ENCODE peak calls at places on chromosomes 6 and 20, in five cellular contexts. One of them, this sample, is unnamed.

GRCh38 chr6:96394727-96395126 is 126.9 kb upstream of the UFL1 start:
- DNase-seq in GM12891: no peak
- DNase-seq in H1: no peak
- DNase-seq in GM12878: no peak
- DNase-seq in HepG2: peak
- DNase-seq in this sample: no peak

GRCh38 chr20:64277571-64278318 is 22.2 kb downstream of the PCMTD2 start:
- DNase-seq in HepG2: no peak
- DNase-seq in GM12878: no peak
- DNase-seq in H1: no peak
- DNase-seq in GM12891: no peak
- DNase-seq in this sample: no peak

GRCh38 chr6:35663447-35664235 is 25.1 kb downstream of the FKBP5 start:
- DNase-seq in GM12891: peak
- DNase-seq in H1: no peak
- DNase-seq in HepG2: no peak
- DNase-seq in GM12878: no peak
- DNase-seq in this sample: no peak

GRCh38 chr6:29722773-29723665 is at the start of gene HLA-F:
- DNase-seq in HepG2: peak
- DNase-seq in GM12891: peak
- DNase-seq in H1: peak
- DNase-seq in GM12878: peak
- DNase-seq in this sample: peak

GRCh38 chr6:31423550-31423949 is 20.2 kb downstream of the MICA start:
- DNase-seq in H1: no peak
- DNase-seq in GM12878: no peak
- DNase-seq in HepG2: no peak
- DNase-seq in GM12891: no peak
- DNase-seq in this sample: no peak

GRCh38 chr6:31727717-31728671 is 1.1 kb downstream of the DDAH2 start:
- DNase-seq in H1: no peak
- DNase-seq in HepG2: no peak
- DNase-seq in GM12878: peak
- DNase-seq in GM12891: no peak
- DNase-seq in this sample: no peak

GRCh38 chr20:40493071-40493470 is 196.0 kb downstream of the MAFB start:
- DNase-seq in HepG2: no peak
- DNase-seq in GM12878: no peak
- DNase-seq in H1: no peak
- DNase-seq in GM12891: no peak
- DNase-seq in this sample: no peak

GRCh38 chr6:53014034-53014433 is 18.9 kb upstream of the GSTA4 start:
- DNase-seq in GM12891: no peak
- DNase-seq in GM12878: no peak
- DNase-seq in HepG2: no peak
- DNase-seq in H1: no peak
- DNase-seq in this sample: no peak

GRCh38 chr20:57953638-57954037 is 243.8 kb upstream of the PMEPA1 start:
- DNase-seq in GM12891: no peak
- DNase-seq in H1: no peak
- DNase-seq in HepG2: no peak
- DNase-seq in GM12878: no peak
- DNase-seq in this sample: no peak

GRCh38 chr20:18684775-18685174 is 96.9 kb downstream of the DTD1 start:
- DNase-seq in GM12891: no peak
- DNase-seq in HepG2: no peak
- DNase-seq in GM12878: no peak
- DNase-seq in H1: no peak
- DNase-seq in this sample: no peak

GRCh38 chr20:41119593-41120561 is 17.5 kb upstream of the PLCG1 start:
- DNase-seq in H1: no peak
- DNase-seq in GM12878: no peak
- DNase-seq in GM12891: no peak
- DNase-seq in HepG2: peak
- DNase-seq in this sample: no peak

GRCh38 chr6:72733045-72733444 is 111.2 kb downstream of the KCNQ5 start:
- DNase-seq in H1: no peak
- DNase-seq in GM12891: no peak
- DNase-seq in GM12878: no peak
- DNase-seq in HepG2: no peak
- DNase-seq in this sample: no peak

GRCh38 chr20:47780990-47781389 is 4.3 kb downstream of the SULF2 start:
- DNase-seq in H1: no peak
- DNase-seq in GM12878: no peak
- DNase-seq in HepG2: no peak
- DNase-seq in GM12891: no peak
- DNase-seq in this sample: no peak

GRCh38 chr20:57829805-57830514 is 120.1 kb upstream of the PMEPA1 start:
- DNase-seq in H1: no peak
- DNase-seq in HepG2: no peak
- DNase-seq in GM12891: no peak
- DNase-seq in GM12878: no peak
- DNase-seq in this sample: no peak

GRCh38 chr6:7196019-7196402 is 88.2 kb downstream of the RREB1 start:
- DNase-seq in HepG2: no peak
- DNase-seq in GM12878: no peak
- DNase-seq in GM12891: no peak
- DNase-seq in H1: no peak
- DNase-seq in this sample: no peak
- TF ChIP-seq POLR2A in HepG2: no peak
- TF ChIP-seq POLR2A in GM12878: no peak
- TF ChIP-seq POLR2A in GM12891: no peak
- TF ChIP-seq POLR2A in H1: no peak
- TF ChIP-seq POLR2A in this sample: no peak

GRCh38 chr6:57198926-57199636 is 23.0 kb downstream of the RAB23 start:
- DNase-seq in HepG2: no peak
- DNase-seq in GM12878: no peak
- DNase-seq in GM12891: no peak
- DNase-seq in H1: no peak
- DNase-seq in this sample: no peak
- TF ChIP-seq POLR2AphosphoS5 in HepG2: no peak
- TF ChIP-seq POLR2AphosphoS5 in GM12878: no peak
- TF ChIP-seq POLR2AphosphoS5 in GM12891: no peak
- TF ChIP-seq POLR2AphosphoS5 in H1: no peak
- TF ChIP-seq POLR2AphosphoS5 in this sample: no peak

DNA sequence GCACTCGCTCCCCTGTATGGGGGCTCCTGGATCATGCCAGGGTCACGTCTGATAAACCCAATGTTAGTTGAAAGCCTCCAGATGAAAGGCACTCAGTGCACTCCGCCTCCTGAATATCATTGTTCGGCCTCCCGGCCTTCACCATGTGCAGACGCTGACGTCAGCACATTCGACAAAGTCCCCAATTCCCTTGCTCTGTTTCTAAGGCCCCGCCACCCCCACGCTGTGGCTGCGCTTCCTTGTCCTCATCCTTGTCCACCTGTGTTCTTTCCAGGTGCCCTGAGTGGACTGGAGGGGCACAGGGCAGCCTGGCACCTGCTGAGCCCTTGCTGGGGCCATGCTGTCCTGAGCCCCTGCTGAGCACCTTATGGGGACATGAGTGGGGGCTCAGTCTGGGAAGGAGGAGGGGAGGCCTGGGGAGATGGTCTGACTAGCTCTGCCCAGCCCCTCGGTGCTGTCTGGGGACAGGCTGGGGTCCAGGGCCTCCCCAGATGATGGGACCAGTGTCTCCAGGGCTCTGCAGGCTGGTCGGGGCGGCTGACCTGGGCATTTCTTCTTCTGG is 9.8 kb upstream of the BHLHE23 start:
- DNase-seq in GM12878: no peak
- DNase-seq in HepG2: no peak
- DNase-seq in H1: no peak
- DNase-seq in GM12891: no peak
- DNase-seq in this sample: no peak
- TF ChIP-seq TAF1 in GM12878: no peak
- TF ChIP-seq TAF1 in HepG2: no peak
- TF ChIP-seq TAF1 in H1: no peak
- TF ChIP-seq TAF1 in GM12891: no peak
- TF ChIP-seq TAF1 in this sample: no peak

GRCh38 chr6:33317668-33318425 is at the start of gene ZBTB22:
- DNase-seq in GM12891: peak
- DNase-seq in HepG2: peak
- DNase-seq in GM12878: peak
- DNase-seq in H1: peak
- DNase-seq in this sample: peak
- TF ChIP-seq POLR2A in GM12891: peak
- TF ChIP-seq POLR2A in HepG2: no peak
- TF ChIP-seq POLR2A in GM12878: peak
- TF ChIP-seq POLR2A in H1: no peak
- TF ChIP-seq POLR2A in this sample: peak

GRCh38 chr6:119627908-119628669 is 278.5 kb upstream of the MAN1A1 start:
- DNase-seq in H1: no peak
- DNase-seq in HepG2: no peak
- DNase-seq in GM12878: no peak
- DNase-seq in GM12891: no peak
- DNase-seq in this sample: no peak
- TF ChIP-seq POLR2AphosphoS5 in H1: no peak
- TF ChIP-seq POLR2AphosphoS5 in HepG2: no peak
- TF ChIP-seq POLR2AphosphoS5 in GM12878: no peak
- TF ChIP-seq POLR2AphosphoS5 in GM12891: no peak
- TF ChIP-seq POLR2AphosphoS5 in this sample: no peak

DNA sequence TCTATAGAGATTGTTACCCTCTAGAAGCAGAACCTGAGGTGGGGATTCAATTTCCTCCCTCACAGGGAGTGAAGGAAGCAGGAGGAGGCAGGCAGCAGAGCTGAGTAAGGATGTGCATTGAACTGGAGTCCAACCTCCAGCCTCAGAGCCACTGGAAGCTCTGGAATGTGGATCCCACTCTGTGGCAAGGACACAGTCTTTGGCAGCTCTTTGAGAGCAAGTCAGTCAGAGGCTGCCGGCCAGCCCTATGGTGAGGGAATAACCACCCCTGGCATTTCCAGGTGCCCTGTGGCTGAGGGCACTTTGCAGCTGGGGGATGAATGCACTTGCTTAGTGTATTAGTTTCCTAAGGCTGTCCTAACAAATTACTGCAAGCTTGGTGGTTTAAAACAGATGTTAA is 37.2 kb downstream of the EBF4 start:
- DNase-seq in H1: no peak
- DNase-seq in HepG2: no peak
- DNase-seq in GM12878: no peak
- DNase-seq in GM12891: no peak
- DNase-seq in this sample: no peak
- TF ChIP-seq TAF1 in H1: no peak
- TF ChIP-seq TAF1 in HepG2: no peak
- TF ChIP-seq TAF1 in GM12878: no peak
- TF ChIP-seq TAF1 in GM12891: no peak
- TF ChIP-seq TAF1 in this sample: no peak

DNA sequence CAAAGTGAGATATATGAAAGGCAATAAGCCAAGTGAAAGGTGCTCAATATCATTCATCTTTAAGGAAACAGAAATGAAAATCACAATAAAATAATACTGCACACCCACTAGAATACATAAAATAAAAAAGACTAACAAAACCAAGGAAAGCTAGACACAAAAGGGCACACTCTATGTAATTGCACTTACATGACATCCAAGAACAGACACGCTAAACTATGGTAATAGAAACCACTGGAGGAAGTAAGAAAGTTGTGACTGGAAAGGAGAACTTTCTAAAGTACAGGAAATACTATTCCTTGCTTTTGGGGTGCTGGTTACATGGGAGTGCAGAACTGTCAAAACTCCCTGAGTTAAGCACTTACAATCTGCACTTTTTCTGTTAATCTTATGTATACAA is 253.7 kb upstream of the RUNX2 start:
- DNase-seq in HepG2: no peak
- DNase-seq in H1: no peak
- DNase-seq in GM12891: no peak
- DNase-seq in GM12878: no peak
- DNase-seq in this sample: no peak
- TF ChIP-seq POLR2A in HepG2: no peak
- TF ChIP-seq POLR2A in H1: no peak
- TF ChIP-seq POLR2A in GM12891: no peak
- TF ChIP-seq POLR2A in GM12878: no peak
- TF ChIP-seq POLR2A in this sample: no peak